ENCODE peak calls at places on chromosomes 4 and X, in four cellular contexts. U is skeletal muscle cell, T is astrocyte, J is nephron progenitor cell. M is an unnamed sample.
A peak's percentile ranks its signal among the peaks of the same experiment; 100 is the strongest.

GRCh38 chr4:3284734-3285557 is 7.9 kb upstream of the RGS12 start:
- DNase-seq in T (no peak), U (no peak), J (no peak), M (no peak)

GRCh38 chr4:150501983-150502382 is 80.0 kb upstream of the MAB21L2 start:
- DNase-seq in T (peak; percentile 25), U (peak; percentile 18), J (no peak), M (no peak)

GRCh38 chrX:50813843-50814661 is at the start of gene SHROOM4:
- DNase-seq in U (peak; percentile 25), J (peak; percentile 69), T (peak; percentile 69), M (peak; percentile 61)

GRCh38 chrX:45689971-45690370 is 489.3 kb upstream of the DIPK2B start:
- DNase-seq in T (no peak), J (no peak), U (no peak), M (no peak)

GRCh38 chr4:48341776-48342558 is 638 bp downstream of the SLAIN2 start:
- DNase-seq in J (peak; percentile 81), U (no peak), T (no peak), M (peak; percentile 93)

GRCh38 chrX:70253377-70254062 is 6.5 kb downstream of the P2RY4 start:
- DNase-seq in T (peak; percentile 34), U (no peak), J (no peak), M (no peak)

GRCh38 chrX:57447856-57448255 is 144.0 kb upstream of the ZXDB start:
- DNase-seq in T (no peak), U (no peak), J (no peak), M (no peak)

GRCh38 chr4:57061395-57061794 is 48.8 kb downstream of the IGFBP7 start:
- DNase-seq in U (no peak), T (peak; percentile 69), J (no peak), M (no peak)

GRCh38 chr4:39365931-39366771 is at the start of gene RFC1:
- DNase-seq in T (peak; percentile 86), U (peak; percentile 71), J (peak; percentile 90), M (peak; percentile 98)

GRCh38 chr4:41438564-41438963 is 99.4 kb upstream of the LIMCH1 start:
- DNase-seq in J (no peak), U (no peak), T (no peak), M (no peak)

GRCh38 chr4:102641796-102642195 is 119.0 kb downstream of the MANBA start:
- DNase-seq in T (no peak), J (no peak), U (no peak), M (no peak)

GRCh38 chr4:87309625-87310024 is 13.1 kb downstream of the HSD17B13 start:
- DNase-seq in U (peak; percentile 32), T (no peak), J (no peak), M (no peak)

GRCh38 chr4:54065282-54066087 is 1.1 kb upstream of the CHIC2 start:
- DNase-seq in T (no peak), U (no peak), J (no peak), M (no peak)

GRCh38 chrX:24215282-24215681 is 65.8 kb downstream of the ZFX start:
- DNase-seq in U (no peak), J (no peak), T (no peak), M (no peak)

GRCh38 chr4:37561803-37562207 is 124.4 kb downstream of the RELL1 start:
- DNase-seq in T (peak; percentile 91), U (no peak), J (no peak), M (no peak)

M was measured in left lung.